ENCODE peak calls at places on chromosomes 16 and 17, in seven cellular contexts. K, D, B, W, L, O and S are unnamed samples.

GRCh38 chr17:82948957-82949356 is 109.1 kb upstream of the ZNF750 start:
- DNase-seq in D (no peak), O (no peak), K (no peak), L (no peak), B (no peak), W (no peak), S (no peak)

GRCh38 chr16:54099627-54100026 is 187.0 kb downstream of the IRX3 start:
- DNase-seq in K (no peak), L (no peak), D (no peak), W (no peak), B (no peak), O (no peak), S (no peak)

GRCh38 chr17:83064021-83064731 is 15.2 kb upstream of the METRNL start:
- DNase-seq in L (no peak), B (no peak), W (no peak), K (peak), D (no peak), O (peak), S (peak)

GRCh38 chr17:29292992-29293889 is 707 bp downstream of the NUFIP2 start:
- DNase-seq in D (peak), K (peak), B (no peak), L (peak), W (peak), O (peak), S (peak)

GRCh38 chr17:29699283-29699682 is 76.6 kb upstream of the CORO6 start:
- DNase-seq in B (no peak), W (no peak), D (no peak), K (no peak), O (no peak), L (no peak), S (no peak)

GRCh38 chr16:55832788-55833583 is at the start of gene CES1:
- DNase-seq in W (no peak), O (peak), D (no peak), L (no peak), K (no peak), B (no peak), S (no peak)

GRCh38 chr17:9771465-9771864 is 19.9 kb downstream of the DHRS7C start:
- DNase-seq in L (no peak), D (no peak), K (no peak), W (no peak), B (no peak), O (no peak), S (no peak)

GRCh38 chr16:82748026-82748425 is 121.3 kb downstream of the CDH13 start:
- DNase-seq in O (no peak), L (no peak), W (no peak), K (no peak), D (no peak), B (no peak), S (no peak)

GRCh38 chr17:67200727-67201301 is 44.2 kb downstream of the HELZ start:
- DNase-seq in O (no peak), B (no peak), L (no peak), K (no peak), W (no peak), D (peak), S (no peak)

GRCh38 chr17:28643979-28644781 is 778 bp downstream of the BLTP2 start:
- DNase-seq in O (no peak), W (peak), D (peak), B (no peak), K (peak), L (peak), S (no peak)

GRCh38 chr16:62940573-62940972 is 904.3 kb upstream of the CDH8 start:
- DNase-seq in L (no peak), D (no peak), O (no peak), W (no peak), B (no peak), K (no peak), S (no peak)

GRCh38 chr16:82699711-82700495 is 73.1 kb downstream of the CDH13 start:
- DNase-seq in O (peak), K (no peak), D (no peak), W (no peak), L (no peak), B (peak), S (no peak)

GRCh38 chr17:50346313-50347086 is 574 bp downstream of the XYLT2 start:
- DNase-seq in O (peak), K (peak), D (no peak), L (peak), B (no peak), W (no peak), S (no peak)

GRCh38 chr17:13638855-13639458 is 37.2 kb upstream of the HS3ST3A1 start:
- DNase-seq in B (no peak), L (no peak), O (no peak), D (no peak), W (no peak), K (no peak), S (no peak)

GRCh38 chr17:27944546-27945332 is 51.6 kb upstream of the LYRM9 start:
- DNase-seq in K (no peak), W (peak), D (no peak), B (no peak), O (no peak), L (no peak), S (no peak)

GRCh38 chr17:73390221-73390620 is 78.4 kb upstream of the CDC42EP4 start:
- DNase-seq in B (no peak), W (no peak), L (no peak), O (no peak), D (no peak), K (no peak), S (no peak)

GRCh38 chr16:5025171-5025632 is 8.5 kb downstream of the NAGPA start:
- DNase-seq in W (peak), L (no peak), O (no peak), K (no peak), D (peak), B (no peak), S (no peak)

GRCh38 chr16:22278841-22279240 is 18.4 kb upstream of the POLR3E start:
- DNase-seq in W (no peak), L (no peak), O (no peak), B (no peak), K (no peak), D (no peak), S (no peak)

GRCh38 chr16:88338111-88338510 is 44.6 kb upstream of the ZNF469 start:
- DNase-seq in K (no peak), L (no peak), W (no peak), O (no peak), D (no peak), B (no peak), S (no peak)

GRCh38 chr16:17235147-17235817 is 235.5 kb downstream of the XYLT1 start:
- DNase-seq in O (no peak), L (no peak), B (no peak), D (no peak), K (no peak), W (no peak), S (no peak)

GRCh38 chr17:29131814-29132682 is 48.1 kb downstream of the MYO18A start:
- DNase-seq in O (peak), L (no peak), B (no peak), D (peak), W (no peak), K (no peak), S (no peak)